ENCODE peak calls at places on chromosomes 4 and X, in four cellular contexts. One of them, this sample, is unnamed.

GRCh38 chr4:156377036-156377700 is 423.5 kb upstream of the CTSO start:
- DNase-seq in HepG2: no peak
- DNase-seq in prostate gland: no peak
- DNase-seq in transverse colon: no peak
- DNase-seq in this sample: no peak

GRCh38 chr4:73222466-73223257 is 35.9 kb downstream of the ANKRD17 start:
- DNase-seq in HepG2: peak
- DNase-seq in prostate gland: peak
- DNase-seq in transverse colon: peak
- DNase-seq in this sample: peak

GRCh38 chrX:7191681-7192110 is 43.7 kb upstream of the PUDP start:
- DNase-seq in HepG2: peak
- DNase-seq in prostate gland: no peak
- DNase-seq in transverse colon: no peak
- DNase-seq in this sample: peak

GRCh38 chr4:10240691-10241090 is 124.1 kb upstream of the WDR1 start:
- DNase-seq in HepG2: no peak
- DNase-seq in prostate gland: no peak
- DNase-seq in transverse colon: no peak
- DNase-seq in this sample: no peak

GRCh38 chrX:276588-277171 is 4.5 kb upstream of the PLCXD1 start:
- DNase-seq in HepG2: no peak
- DNase-seq in prostate gland: peak
- DNase-seq in transverse colon: peak
- DNase-seq in this sample: no peak

GRCh38 chr4:152633118-152633517 is 46.7 kb downstream of the TMEM154 start:
- DNase-seq in HepG2: no peak
- DNase-seq in prostate gland: no peak
- DNase-seq in transverse colon: peak
- DNase-seq in this sample: peak

GRCh38 chr4:36251983-36252382 is 7.7 kb upstream of the ARAP2 start:
- DNase-seq in HepG2: no peak
- DNase-seq in prostate gland: no peak
- DNase-seq in transverse colon: no peak
- DNase-seq in this sample: no peak

GRCh38 chr4:10305816-10306215 is 151.4 kb downstream of the ZNF518B start:
- DNase-seq in HepG2: no peak
- DNase-seq in prostate gland: no peak
- DNase-seq in transverse colon: no peak
- DNase-seq in this sample: no peak

GRCh38 chrX:47245156-47245555 is 12.3 kb downstream of the USP11 start:
- DNase-seq in HepG2: no peak
- DNase-seq in prostate gland: no peak
- DNase-seq in transverse colon: no peak
- DNase-seq in this sample: no peak

GRCh38 chrX:1444896-1445480 is 7.7 kb downstream of the ASMTL start:
- DNase-seq in HepG2: no peak
- DNase-seq in prostate gland: no peak
- DNase-seq in transverse colon: no peak
- DNase-seq in this sample: no peak

GRCh38 chr4:29571322-29571721 is 1148.8 kb upstream of the PCDH7 start:
- DNase-seq in HepG2: no peak
- DNase-seq in prostate gland: no peak
- DNase-seq in transverse colon: no peak
- DNase-seq in this sample: no peak

GRCh38 chr4:55378617-55379467 is 16.9 kb upstream of the TMEM165 start:
- DNase-seq in HepG2: no peak
- DNase-seq in prostate gland: peak
- DNase-seq in transverse colon: peak
- DNase-seq in this sample: no peak

GRCh38 chr4:157246959-157247358 is 26.4 kb downstream of the GRIA2 start:
- DNase-seq in HepG2: no peak
- DNase-seq in prostate gland: no peak
- DNase-seq in transverse colon: no peak
- DNase-seq in this sample: no peak

GRCh38 chrX:41491267-41492004 is 44.3 kb downstream of the NYX start:
- DNase-seq in HepG2: no peak
- DNase-seq in prostate gland: no peak
- DNase-seq in transverse colon: no peak
- DNase-seq in this sample: peak

GRCh38 chr4:57424231-57424897 is 314.2 kb upstream of the IGFBP7 start:
- DNase-seq in HepG2: no peak
- DNase-seq in prostate gland: no peak
- DNase-seq in transverse colon: no peak
- DNase-seq in this sample: no peak

GRCh38 chr4:13597604-13598003 is 29.9 kb downstream of the BOD1L1 start:
- DNase-seq in HepG2: no peak
- DNase-seq in prostate gland: no peak
- DNase-seq in transverse colon: no peak
- DNase-seq in this sample: no peak

GRCh38 chrX:123626962-123627361 is 105.9 kb downstream of the THOC2 start:
- DNase-seq in HepG2: no peak
- DNase-seq in prostate gland: no peak
- DNase-seq in transverse colon: no peak
- DNase-seq in this sample: no peak

GRCh38 chr4:78923459-78924312 is 15.6 kb downstream of the PAQR3 start:
- DNase-seq in HepG2: peak
- DNase-seq in prostate gland: no peak
- DNase-seq in transverse colon: no peak
- DNase-seq in this sample: no peak

GRCh38 chr4:7971159-7971631 is 31.5 kb upstream of the AFAP1 start:
- DNase-seq in HepG2: no peak
- DNase-seq in prostate gland: no peak
- DNase-seq in transverse colon: no peak
- DNase-seq in this sample: no peak

GRCh38 chrX:123322531-123322930 is 138.5 kb downstream of the GRIA3 start:
- DNase-seq in HepG2: no peak
- DNase-seq in prostate gland: no peak
- DNase-seq in transverse colon: no peak
- DNase-seq in this sample: no peak

GRCh38 chr4:13530823-13531608 is 13.3 kb downstream of the NKX3-2 start:
- DNase-seq in HepG2: no peak
- DNase-seq in prostate gland: no peak
- DNase-seq in transverse colon: no peak
- DNase-seq in this sample: peak

GRCh38 chr4:87545052-87545451 is 15.9 kb upstream of the SPARCL1 start:
- DNase-seq in HepG2: no peak
- DNase-seq in prostate gland: no peak
- DNase-seq in transverse colon: no peak
- DNase-seq in this sample: peak

GRCh38 chrX:72100824-72101351 is 30.8 kb downstream of the RTL5 start:
- DNase-seq in HepG2: no peak
- DNase-seq in prostate gland: no peak
- DNase-seq in transverse colon: peak
- DNase-seq in this sample: no peak

GRCh38 chrX:30957753-30958152 is 68.7 kb upstream of the TAB3 start:
- DNase-seq in HepG2: peak
- DNase-seq in prostate gland: peak
- DNase-seq in transverse colon: no peak
- DNase-seq in this sample: no peak

GRCh38 chrX:120514236-120514635 is 45.1 kb upstream of the LAMP2 start:
- DNase-seq in HepG2: peak
- DNase-seq in prostate gland: no peak
- DNase-seq in transverse colon: no peak
- DNase-seq in this sample: peak
- TF ChIP-seq CTCF in HepG2: peak
- TF ChIP-seq CTCF in prostate gland: no peak
- TF ChIP-seq CTCF in transverse colon: peak
- TF ChIP-seq CTCF in this sample: peak

GRCh38 chr4:151107063-151107462 is 7.6 kb downstream of the RPS3A start:
- DNase-seq in HepG2: no peak
- DNase-seq in prostate gland: no peak
- DNase-seq in transverse colon: no peak
- DNase-seq in this sample: no peak

GRCh38 chr4:151104621-151105020 is 5.2 kb downstream of the RPS3A start:
- DNase-seq in HepG2: no peak
- DNase-seq in prostate gland: no peak
- DNase-seq in transverse colon: no peak
- DNase-seq in this sample: no peak

GRCh38 chr4:151110236-151110635 is 10.8 kb downstream of the RPS3A start:
- DNase-seq in HepG2: no peak
- DNase-seq in prostate gland: no peak
- DNase-seq in transverse colon: no peak
- DNase-seq in this sample: no peak

GRCh38 chr4:151103758-151104157 is 4.3 kb downstream of the RPS3A start:
- DNase-seq in HepG2: no peak
- DNase-seq in prostate gland: no peak
- DNase-seq in transverse colon: no peak
- DNase-seq in this sample: no peak

DNA sequence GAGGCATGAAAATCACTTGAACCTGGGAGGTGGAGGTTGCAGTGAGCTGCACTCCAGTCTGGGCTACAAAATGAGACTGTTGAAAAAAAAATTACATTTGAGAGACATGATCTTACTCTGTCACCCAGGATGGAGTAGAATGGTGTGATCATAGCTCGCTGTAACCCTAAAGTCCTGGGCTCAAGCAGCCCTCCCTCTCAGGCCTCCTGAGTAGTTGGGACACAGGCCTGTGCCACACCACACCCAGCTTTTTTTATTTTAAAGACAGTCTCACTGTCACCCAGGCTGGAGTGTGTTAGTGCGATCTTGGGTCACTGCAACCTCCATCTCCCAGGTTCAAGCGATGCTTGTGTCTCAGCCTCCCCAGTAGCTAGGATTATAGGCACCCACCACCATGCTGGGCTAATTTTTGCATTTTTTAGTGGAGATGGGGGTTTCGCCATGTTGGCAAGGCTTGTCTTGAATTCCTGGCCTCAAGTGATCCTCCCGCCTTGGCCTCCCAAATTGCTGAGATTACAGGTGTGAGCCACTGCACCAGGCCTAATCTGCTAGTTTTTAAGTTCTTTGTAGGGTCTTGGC is 6.1 kb downstream of the RPS3A start:
- DNase-seq in HepG2: no peak
- DNase-seq in prostate gland: no peak
- DNase-seq in transverse colon: no peak
- DNase-seq in this sample: no peak
- TF ChIP-seq POLR2AphosphoS5 in HepG2: peak
- TF ChIP-seq POLR2AphosphoS5 in prostate gland: no peak
- TF ChIP-seq POLR2AphosphoS5 in transverse colon: no peak
- TF ChIP-seq POLR2AphosphoS5 in this sample: peak

GRCh38 chr4:20251796-20252655 is at the start of gene SLIT2:
- DNase-seq in HepG2: peak
- DNase-seq in prostate gland: peak
- DNase-seq in transverse colon: peak
- DNase-seq in this sample: peak
- TF ChIP-seq CTCF in HepG2: no peak
- TF ChIP-seq CTCF in prostate gland: peak
- TF ChIP-seq CTCF in transverse colon: no peak
- TF ChIP-seq CTCF in this sample: no peak

GRCh38 chr4:186726440-186727148 is 2.9 kb upstream of the FAT1 start:
- DNase-seq in HepG2: peak
- DNase-seq in prostate gland: peak
- DNase-seq in transverse colon: peak
- DNase-seq in this sample: peak
- TF ChIP-seq POLR2AphosphoS5 in HepG2: peak
- TF ChIP-seq POLR2AphosphoS5 in prostate gland: peak
- TF ChIP-seq POLR2AphosphoS5 in transverse colon: peak
- TF ChIP-seq POLR2AphosphoS5 in this sample: peak

DNA sequence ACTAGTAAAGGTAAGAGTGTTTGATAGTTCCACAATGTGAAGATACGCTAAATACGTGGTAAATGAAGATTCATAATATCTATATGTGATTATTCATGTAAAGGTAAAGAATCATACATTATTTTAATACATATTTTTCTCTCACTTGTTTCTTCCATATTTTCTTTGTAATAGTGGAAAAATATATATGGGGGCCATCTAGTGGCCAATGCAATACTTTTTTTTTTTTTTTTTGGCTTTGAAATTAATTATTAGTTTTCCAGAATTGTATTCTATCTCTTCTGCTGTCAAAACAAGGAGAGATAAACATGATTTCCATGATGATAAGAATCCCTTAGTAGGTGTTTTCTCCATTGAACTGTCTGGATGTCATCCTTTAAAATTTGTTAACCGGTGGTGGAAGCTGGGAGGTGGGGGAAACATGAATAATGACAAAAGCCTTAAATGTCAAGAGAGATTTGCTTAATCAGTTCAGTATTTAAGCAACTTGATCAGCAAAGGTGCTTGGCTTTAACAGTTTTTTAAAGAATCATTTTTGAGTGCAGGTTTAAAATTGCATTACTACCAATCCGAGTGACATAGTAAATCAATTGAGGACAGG is 508.7 kb upstream of the HTR2C start:
- DNase-seq in HepG2: no peak
- DNase-seq in prostate gland: no peak
- DNase-seq in transverse colon: no peak
- DNase-seq in this sample: no peak
- TF ChIP-seq CTCF in HepG2: no peak
- TF ChIP-seq CTCF in prostate gland: no peak
- TF ChIP-seq CTCF in transverse colon: no peak
- TF ChIP-seq CTCF in this sample: no peak

GRCh38 chr4:102578270-102578669 is 77.1 kb downstream of the NFKB1 start:
- DNase-seq in HepG2: no peak
- DNase-seq in prostate gland: no peak
- DNase-seq in transverse colon: no peak
- DNase-seq in this sample: peak
- TF ChIP-seq POLR2AphosphoS5 in HepG2: no peak
- TF ChIP-seq POLR2AphosphoS5 in prostate gland: no peak
- TF ChIP-seq POLR2AphosphoS5 in transverse colon: no peak
- TF ChIP-seq POLR2AphosphoS5 in this sample: no peak

GRCh38 chrX:97175147-97175546 is 291.4 kb downstream of the RPA4 start:
- DNase-seq in HepG2: no peak
- DNase-seq in prostate gland: no peak
- DNase-seq in transverse colon: no peak
- DNase-seq in this sample: no peak
- TF ChIP-seq CTCF in HepG2: no peak
- TF ChIP-seq CTCF in prostate gland: no peak
- TF ChIP-seq CTCF in transverse colon: no peak
- TF ChIP-seq CTCF in this sample: peak